ENCODE peak calls at places on chromosomes 6 and 20, in five cellular contexts. M is Caki2; B is left lung; E is activated CD4-positive, CD25-positive, alpha-beta regulatory T cell treated with anti-CD3 and anti-CD28 coated beads, Interleukin-2, amount 50 U/mL, for 72 hours; T is A549. X is an unnamed sample.

GRCh38 chr6:56729719-56730118 is 87.0 kb upstream of the DST start:
- DNase-seq in E (no peak), B (no peak), M (peak; percentile 50), T (no peak), X (no peak)

GRCh38 chr20:32457476-32457986 is 99.4 kb downstream of the ASXL1 start:
- DNase-seq in T (peak; percentile 97), E (no peak), B (no peak), M (peak; percentile 94), X (peak; percentile 33)

GRCh38 chr6:30541515-30542403 is 14.5 kb downstream of the GNL1 start:
- DNase-seq in E (peak; percentile 80), B (peak; percentile 81), T (peak; percentile 52), M (peak; percentile 80), X (peak; percentile 19)

GRCh38 chr20:23129256-23129655 is 43.1 kb upstream of the CD93 start:
- DNase-seq in E (no peak), T (no peak), M (no peak), B (no peak), X (no peak)

GRCh38 chr6:148430897-148431296 is 88.3 kb downstream of the SASH1 start:
- DNase-seq in B (no peak), T (no peak), M (no peak), E (no peak), X (no peak)

GRCh38 chr20:10714236-10714975 is 40.6 kb upstream of the JAG1 start:
- DNase-seq in E (no peak), T (no peak), B (no peak), M (no peak), X (no peak)

GRCh38 chr6:168925671-168926070 is 328.0 kb downstream of the THBS2 start:
- DNase-seq in E (no peak), T (no peak), M (no peak), B (no peak), X (no peak)

GRCh38 chr20:50904067-50904570 is 27.1 kb downstream of the ADNP start:
- DNase-seq in B (no peak), M (no peak), T (no peak), E (no peak), X (no peak)

GRCh38 chr6:72748759-72749158 is 126.9 kb downstream of the KCNQ5 start:
- DNase-seq in E (no peak), T (no peak), B (no peak), M (peak; percentile 25), X (peak; percentile 10)

GRCh38 chr6:129843573-129843972 is 17.5 kb downstream of the TMEM244 start:
- DNase-seq in B (no peak), M (no peak), E (no peak), T (no peak), X (no peak)

GRCh38 chr6:152277826-152278247 is 359.3 kb downstream of the SYNE1 start:
- DNase-seq in B (no peak), M (no peak), E (no peak), T (no peak), X (no peak)

GRCh38 chr6:36028088-36028886 is 679 bp downstream of the MAPK14 start:
- DNase-seq in T (no peak), E (peak; percentile 47), B (peak; percentile 62), M (peak; percentile 64), X (no peak)

GRCh38 chr6:41430875-41431274 is 95.5 kb downstream of the NCR2 start:
- DNase-seq in T (no peak), M (no peak), B (no peak), E (no peak), X (peak; percentile 23)

GRCh38 chr6:166623318-166623717 is 3.7 kb downstream of the RPS6KA2 start:
- DNase-seq in E (no peak), T (no peak), B (no peak), M (no peak), X (no peak)

GRCh38 chr6:155040946-155041345 is 45.8 kb downstream of the TIAM2 start:
- DNase-seq in T (no peak), E (no peak), B (no peak), M (no peak), X (no peak)

GRCh38 chr6:112298816-112299281 is 44.5 kb upstream of the LAMA4 start:
- DNase-seq in T (peak; percentile 15), E (no peak), B (no peak), M (peak; percentile 79), X (peak; percentile 19)

GRCh38 chr6:112207131-112207530 is 47.2 kb downstream of the LAMA4 start:
- DNase-seq in E (no peak), M (no peak), T (no peak), B (no peak), X (no peak)

GRCh38 chr6:124879992-124880355 is 82.3 kb upstream of the RNF217 start:
- DNase-seq in E (no peak), T (no peak), M (no peak), B (no peak), X (no peak)

GRCh38 chr20:48725589-48725991 is 102.2 kb downstream of the PREX1 start:
- DNase-seq in M (peak; percentile 98), B (no peak), T (peak; percentile 40), E (no peak), X (peak; percentile 55)

GRCh38 chr6:123306334-123306733 is 310.3 kb downstream of the CLVS2 start:
- DNase-seq in B (no peak), M (no peak), T (no peak), E (no peak), X (no peak)

GRCh38 chr6:43627008-43627825 is 1.8 kb downstream of the GTPBP2 start:
- DNase-seq in T (peak; percentile 30), M (peak; percentile 93), E (no peak), B (peak; percentile 87), X (peak; percentile 66)

GRCh38 chr6:170516783-170517616 is 36.1 kb downstream of the PSMB1 start:
- DNase-seq in B (no peak), T (peak; percentile 17), E (no peak), M (peak; percentile 54), X (peak; percentile 45)

GRCh38 chr20:50587291-50587961 is 77.2 kb downstream of the PTPN1 start:
- DNase-seq in T (no peak), B (no peak), M (no peak), E (no peak), X (no peak)

GRCh38 chr6:54019860-54020259 is 91.4 kb upstream of the MLIP start:
- DNase-seq in T (no peak), E (no peak), M (no peak), B (no peak), X (no peak)

GRCh38 chr6:20708367-20709124 is 174.3 kb downstream of the CDKAL1 start:
- DNase-seq in E (no peak), M (no peak), B (no peak), T (no peak), X (no peak)

GRCh38 chr6:45256697-45257695 is 71.1 kb upstream of the RUNX2 start:
- DNase-seq in T (no peak), E (no peak), M (no peak), B (no peak), X (no peak)

GRCh38 chr20:57683876-57684275 is 25.9 kb downstream of the PMEPA1 start:
- DNase-seq in T (no peak), B (no peak), E (no peak), M (no peak), X (no peak)

GRCh38 chr6:113954653-113955052 is 16.3 kb downstream of the HDAC2 start:
- DNase-seq in T (no peak), M (no peak), E (no peak), B (no peak), X (no peak)

GRCh38 chr6:16043171-16044142 is 85.4 kb upstream of the MYLIP start:
- DNase-seq in E (no peak), B (no peak), T (no peak), M (no peak), X (no peak)

GRCh38 chr20:33993800-33994623 is at the start of gene RALY:
- DNase-seq in E (peak; percentile 91), M (peak; percentile 83), T (peak; percentile 68), B (peak; percentile 87), X (peak; percentile 58)